ENCODE peak calls at places on chromosomes 6 and 20, in five cellular contexts. One of them, this sample, is unnamed.

GRCh38 chr6:73240730-73241129 is 15.4 kb upstream of the KHDC1L start:
- DNase-seq in GM12878: no peak
- DNase-seq in HepG2: no peak
- DNase-seq in K562: no peak
- DNase-seq in H1: no peak
- DNase-seq in this sample: no peak

GRCh38 chr20:1800180-1800579 is 95.0 kb upstream of the SIRPA start:
- DNase-seq in GM12878: no peak
- DNase-seq in HepG2: no peak
- DNase-seq in K562: no peak
- DNase-seq in H1: no peak
- DNase-seq in this sample: no peak

GRCh38 chr6:132813173-132813856 is 1.1 kb upstream of the RPS12 start:
- DNase-seq in GM12878: no peak
- DNase-seq in HepG2: peak
- DNase-seq in K562: peak
- DNase-seq in H1: no peak
- DNase-seq in this sample: peak

GRCh38 chr6:3650959-3651697 is 100.4 kb downstream of the PXDC1 start:
- DNase-seq in GM12878: no peak
- DNase-seq in HepG2: no peak
- DNase-seq in K562: peak
- DNase-seq in H1: no peak
- DNase-seq in this sample: no peak

GRCh38 chr6:5866547-5867051 is 140.1 kb downstream of the NRN1 start:
- DNase-seq in GM12878: no peak
- DNase-seq in HepG2: peak
- DNase-seq in K562: no peak
- DNase-seq in H1: no peak
- DNase-seq in this sample: peak

GRCh38 chr20:8421981-8422380 is 289.9 kb downstream of the PLCB1 start:
- DNase-seq in GM12878: no peak
- DNase-seq in HepG2: no peak
- DNase-seq in K562: no peak
- DNase-seq in H1: no peak
- DNase-seq in this sample: no peak

GRCh38 chr6:151808331-151809241 is 1.1 kb downstream of the ESR1 start:
- DNase-seq in GM12878: no peak
- DNase-seq in HepG2: no peak
- DNase-seq in K562: no peak
- DNase-seq in H1: no peak
- DNase-seq in this sample: no peak

GRCh38 chr6:37674161-37674560 is 23.5 kb downstream of the MDGA1 start:
- DNase-seq in GM12878: no peak
- DNase-seq in HepG2: no peak
- DNase-seq in K562: no peak
- DNase-seq in H1: no peak
- DNase-seq in this sample: no peak

GRCh38 chr20:59219206-59219605 is 55.6 kb downstream of the ZNF831 start:
- DNase-seq in GM12878: no peak
- DNase-seq in HepG2: no peak
- DNase-seq in K562: no peak
- DNase-seq in H1: no peak
- DNase-seq in this sample: no peak

DNA sequence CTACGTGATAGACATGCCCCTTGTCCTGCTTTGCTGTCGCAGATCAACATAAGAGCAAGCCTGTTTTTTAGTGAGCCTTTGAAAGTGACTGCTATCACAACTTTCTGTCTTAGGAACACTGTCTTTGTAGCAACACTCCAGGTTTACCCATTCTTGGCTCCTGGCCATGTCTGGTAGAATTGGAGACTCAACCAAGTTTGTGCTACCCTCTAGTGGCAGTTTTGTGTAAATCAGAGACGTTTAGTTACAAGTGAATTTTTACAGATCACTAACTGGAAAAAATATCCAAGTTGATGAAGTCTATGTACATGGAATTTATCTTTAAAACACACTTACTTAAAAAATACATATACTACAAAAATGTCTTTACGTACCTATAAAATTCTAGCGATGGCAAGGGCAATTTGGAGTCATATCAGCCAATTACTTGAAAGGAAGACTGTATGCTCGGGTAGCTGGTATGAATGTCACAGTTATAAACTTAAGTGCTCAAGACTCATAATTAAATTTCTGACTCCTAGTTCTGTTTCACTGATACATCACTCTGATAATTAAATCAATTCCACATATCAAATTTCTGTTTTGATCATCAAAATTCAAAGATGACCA is 101.4 kb downstream of the ADGB start:
- DNase-seq in GM12878: peak
- DNase-seq in HepG2: peak
- DNase-seq in K562: peak
- DNase-seq in H1: peak
- DNase-seq in this sample: peak
- TF ChIP-seq POLR2AphosphoS5 in GM12878: no peak
- TF ChIP-seq POLR2AphosphoS5 in HepG2: no peak
- TF ChIP-seq POLR2AphosphoS5 in K562: no peak
- TF ChIP-seq POLR2AphosphoS5 in H1: no peak
- TF ChIP-seq POLR2AphosphoS5 in this sample: no peak

DNA sequence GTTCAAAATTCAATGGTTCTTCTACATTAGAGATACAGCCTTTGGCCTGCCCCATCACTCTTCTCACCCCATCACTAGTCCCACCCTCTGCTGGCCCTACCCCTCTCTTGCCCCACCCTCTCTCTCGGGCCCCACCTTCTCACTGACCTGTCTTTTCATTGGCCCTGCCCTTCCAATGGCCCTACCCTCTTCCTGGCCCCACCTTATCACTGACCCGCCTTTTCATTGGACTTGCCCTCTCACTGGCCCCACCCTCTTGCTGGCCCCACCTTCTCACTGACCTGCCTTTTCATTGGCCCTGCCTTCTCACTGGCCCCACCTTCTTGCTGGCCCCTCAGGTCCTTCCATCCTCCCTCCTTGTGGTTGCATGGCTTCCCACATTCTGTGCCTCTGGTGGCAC is 107.2 kb upstream of the PLEKHG1 start:
- DNase-seq in GM12878: no peak
- DNase-seq in HepG2: no peak
- DNase-seq in K562: peak
- DNase-seq in H1: no peak
- DNase-seq in this sample: no peak
- H2AFZ ChIP-seq in GM12878: no peak
- H2AFZ ChIP-seq in HepG2: no peak
- H2AFZ ChIP-seq in K562: peak
- H2AFZ ChIP-seq in H1: no peak
- H2AFZ ChIP-seq in this sample: no peak

DNA sequence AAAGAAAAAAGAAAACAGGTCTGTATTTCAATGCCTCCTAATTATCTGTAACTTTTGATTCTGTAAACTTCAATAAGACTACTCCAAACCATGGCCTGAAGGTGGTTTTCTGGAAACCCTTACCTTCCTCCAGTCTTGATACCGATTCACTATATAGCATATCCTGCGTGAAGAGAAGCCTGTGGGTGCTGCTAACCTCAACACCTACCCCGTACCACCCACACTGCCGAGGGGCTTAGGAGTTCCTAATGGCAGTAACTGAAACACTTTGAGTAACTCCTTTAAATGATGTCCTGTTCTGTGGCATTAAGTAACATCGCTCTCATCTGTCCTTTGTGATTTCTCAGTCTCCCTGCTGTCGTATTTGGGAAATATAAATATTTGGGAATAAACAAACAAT is 104.5 kb upstream of the CARMIL1 start:
- DNase-seq in GM12878: no peak
- DNase-seq in HepG2: no peak
- DNase-seq in K562: no peak
- DNase-seq in H1: no peak
- DNase-seq in this sample: no peak
- TF ChIP-seq POLR2A in GM12878: no peak
- TF ChIP-seq POLR2A in HepG2: no peak
- TF ChIP-seq POLR2A in K562: no peak
- TF ChIP-seq POLR2A in H1: no peak
- TF ChIP-seq POLR2A in this sample: no peak

DNA sequence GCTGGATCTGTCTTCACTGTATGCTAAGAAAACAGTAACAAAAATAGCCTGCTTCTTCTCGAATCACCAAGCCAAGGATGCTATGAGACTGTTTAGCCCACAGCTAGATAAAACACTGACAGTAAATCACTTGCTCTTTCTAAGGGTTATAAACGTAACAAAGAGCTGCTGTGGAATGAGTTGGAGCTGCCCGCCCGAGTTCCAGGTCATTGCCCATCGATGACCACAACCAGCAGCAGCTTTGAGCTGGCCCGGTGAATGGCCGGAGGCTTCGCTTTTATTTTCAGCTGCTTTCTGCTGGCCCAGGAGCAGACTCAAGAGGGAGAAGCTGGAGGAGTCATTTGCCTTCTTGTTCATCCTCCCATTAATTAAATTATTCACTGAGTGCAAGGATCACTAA is 82.2 kb upstream of the CDH4 start:
- DNase-seq in GM12878: no peak
- DNase-seq in HepG2: no peak
- DNase-seq in K562: no peak
- DNase-seq in H1: no peak
- DNase-seq in this sample: no peak
- TF ChIP-seq POLR2AphosphoS5 in GM12878: no peak
- TF ChIP-seq POLR2AphosphoS5 in HepG2: no peak
- TF ChIP-seq POLR2AphosphoS5 in K562: no peak
- TF ChIP-seq POLR2AphosphoS5 in H1: no peak
- TF ChIP-seq POLR2AphosphoS5 in this sample: no peak

DNA sequence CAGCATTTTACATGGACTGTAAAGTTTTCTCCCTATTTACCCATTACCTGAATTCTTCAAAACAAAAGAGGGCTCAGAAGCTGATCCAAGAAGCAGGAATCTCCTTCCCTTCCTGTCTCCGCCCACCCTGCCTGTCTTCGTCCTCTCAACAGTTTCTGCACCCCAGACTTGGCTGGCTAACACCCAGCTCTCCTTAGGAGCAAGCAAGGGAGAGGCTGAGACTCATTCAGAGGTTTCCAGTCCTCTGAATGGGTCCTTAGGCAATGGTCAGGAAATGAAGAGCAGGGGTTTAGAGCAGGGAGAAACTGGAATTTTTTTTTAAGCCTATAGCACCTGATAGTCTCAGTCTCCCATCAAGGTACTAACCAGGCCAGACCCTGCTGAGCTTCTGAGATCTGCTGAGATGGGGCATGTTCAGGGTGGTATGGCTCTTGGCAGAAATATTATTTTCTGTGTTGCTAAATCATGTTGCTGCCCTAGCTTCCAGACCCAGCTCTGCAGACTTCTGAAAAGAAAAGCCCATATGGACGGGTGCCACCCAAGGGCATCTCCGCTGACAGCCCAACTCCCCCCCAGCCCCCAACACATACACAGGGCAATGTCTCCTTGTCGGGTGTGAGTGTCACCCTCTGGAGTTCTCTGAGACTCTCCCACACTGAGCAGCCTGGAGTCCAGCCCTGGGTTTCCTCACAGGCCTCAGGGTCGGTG is 74.6 kb upstream of the CD93 start:
- DNase-seq in GM12878: no peak
- DNase-seq in HepG2: no peak
- DNase-seq in K562: no peak
- DNase-seq in H1: no peak
- DNase-seq in this sample: no peak
- H2AFZ ChIP-seq in GM12878: no peak
- H2AFZ ChIP-seq in HepG2: no peak
- H2AFZ ChIP-seq in K562: peak
- H2AFZ ChIP-seq in H1: peak
- H2AFZ ChIP-seq in this sample: peak

GRCh38 chr20:50308166-50308512 is 117.5 kb downstream of the CEBPB start:
- DNase-seq in GM12878: no peak
- DNase-seq in HepG2: no peak
- DNase-seq in K562: no peak
- DNase-seq in H1: no peak
- DNase-seq in this sample: no peak
- TF ChIP-seq POLR2A in GM12878: no peak
- TF ChIP-seq POLR2A in HepG2: no peak
- TF ChIP-seq POLR2A in K562: no peak
- TF ChIP-seq POLR2A in H1: no peak
- TF ChIP-seq POLR2A in this sample: no peak

GRCh38 chr6:33781105-33781975 is 7.6 kb downstream of the LEMD2 start:
- DNase-seq in GM12878: no peak
- DNase-seq in HepG2: no peak
- DNase-seq in K562: no peak
- DNase-seq in H1: peak
- DNase-seq in this sample: peak
- TF ChIP-seq POLR2AphosphoS5 in GM12878: no peak
- TF ChIP-seq POLR2AphosphoS5 in HepG2: no peak
- TF ChIP-seq POLR2AphosphoS5 in K562: no peak
- TF ChIP-seq POLR2AphosphoS5 in H1: no peak
- TF ChIP-seq POLR2AphosphoS5 in this sample: peak

GRCh38 chr6:97312241-97312640 is 29.2 kb upstream of the MMS22L start:
- DNase-seq in GM12878: no peak
- DNase-seq in HepG2: no peak
- DNase-seq in K562: no peak
- DNase-seq in H1: no peak
- DNase-seq in this sample: no peak

GRCh38 chr6:97305676-97306075 is 22.7 kb upstream of the MMS22L start:
- DNase-seq in GM12878: no peak
- DNase-seq in HepG2: no peak
- DNase-seq in K562: no peak
- DNase-seq in H1: no peak
- DNase-seq in this sample: no peak

GRCh38 chr6:97304701-97305100 is 21.7 kb upstream of the MMS22L start:
- DNase-seq in GM12878: no peak
- DNase-seq in HepG2: no peak
- DNase-seq in K562: no peak
- DNase-seq in H1: no peak
- DNase-seq in this sample: no peak

GRCh38 chr6:97306946-97307345 is 23.9 kb upstream of the MMS22L start:
- DNase-seq in GM12878: no peak
- DNase-seq in HepG2: no peak
- DNase-seq in K562: no peak
- DNase-seq in H1: no peak
- DNase-seq in this sample: no peak
- H2AFZ ChIP-seq in GM12878: no peak
- H2AFZ ChIP-seq in HepG2: no peak
- H2AFZ ChIP-seq in K562: no peak
- H2AFZ ChIP-seq in H1: no peak
- H2AFZ ChIP-seq in this sample: no peak

DNA sequence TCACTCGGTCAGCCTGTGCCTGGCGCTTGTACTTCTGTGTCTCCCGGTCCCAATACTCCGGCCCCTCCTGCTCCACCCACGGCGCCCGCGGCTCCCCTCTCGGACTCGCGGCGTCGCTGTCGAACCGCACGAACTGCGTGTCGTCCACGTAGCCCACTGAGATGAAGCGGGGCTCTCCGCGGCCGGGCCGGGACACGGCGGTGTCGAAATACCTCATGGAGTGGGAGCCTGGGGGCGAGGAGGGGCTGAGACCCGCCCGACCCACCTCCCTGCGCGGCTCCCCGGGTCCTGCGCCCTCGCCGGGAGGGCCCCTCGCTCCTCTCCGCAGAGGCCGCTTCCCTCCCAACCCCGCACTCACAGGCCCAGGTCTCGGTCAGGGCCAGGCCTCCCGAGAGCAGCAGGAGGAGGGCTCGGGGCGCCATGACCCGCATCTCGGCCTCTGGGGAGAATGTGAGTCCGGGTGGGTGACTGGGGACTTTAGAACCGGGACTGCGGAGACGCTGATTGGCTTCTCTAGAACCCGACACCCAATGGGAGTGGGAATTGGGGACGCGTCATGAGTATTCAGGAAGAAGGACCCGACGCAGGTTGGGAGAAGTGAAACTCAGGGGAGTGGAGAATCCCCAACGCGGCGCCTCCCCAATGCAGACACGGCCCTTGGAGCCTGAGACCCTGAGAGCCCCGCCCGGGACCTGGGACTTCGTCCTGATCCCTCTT is at the start of gene HLA-C:
- DNase-seq in GM12878: peak
- DNase-seq in HepG2: peak
- DNase-seq in K562: peak
- DNase-seq in H1: peak
- DNase-seq in this sample: peak
- TF ChIP-seq POLR2A in GM12878: peak
- TF ChIP-seq POLR2A in HepG2: peak
- TF ChIP-seq POLR2A in K562: no peak
- TF ChIP-seq POLR2A in H1: peak
- TF ChIP-seq POLR2A in this sample: peak

This sample was measured in endothelial cell of umbilical vein.